ENCODE peak calls at places on chromosomes 3 and 15, in ten cellular contexts. Q is GF-D8; S is activated T-helper 1 cell treated with anti-CD3 and anti-CD28 coated beads, Interleukin-12 subunit alpha, Interleukin-12 subunit beta, Interleukin-2, Interleukin-4 antibody, amounts not matched to agents 30 ng/mL and 10 ng/mL and 1 ng/mL, durations not matched to agents 14 hours and 24 hours and 36 hours; O is GM10248; X is HS-5; D is glomerular endothelial cell; C is AG08395; J is NCI-H1436; I is stimulated activated CD4-positive, alpha-beta T cell treated with anti-CD3 and anti-CD28 coated beads, Interleukin-2, amount 100 ng/mL, for 48 hours; H is DMS 273 treated with DMSO at 0.1 percent for 48 hours. E is an unnamed sample.

GRCh38 chr3:51773529-51773928 is 5.5 kb downstream of the IQCF6 start:
- DNase-seq in J (no peak), S (no peak), H (no peak), C (no peak), X (no peak), Q (no peak), O (no peak), D (no peak), I (no peak), E (no peak)

GRCh38 chr3:161851941-161852566 is 355.4 kb downstream of the OTOL1 start:
- DNase-seq in O (peak), D (peak), H (no peak), S (peak), C (peak), Q (no peak), X (peak), I (peak), J (no peak), E (peak)

GRCh38 chr3:148642616-148643015 is 55.1 kb upstream of the AGTR1 start:
- DNase-seq in H (no peak), C (peak), O (no peak), S (no peak), I (no peak), J (no peak), Q (no peak), D (no peak), X (no peak), E (no peak)

GRCh38 chr15:37084602-37085001 is 15.7 kb downstream of the MEIS2 start:
- DNase-seq in I (no peak), S (no peak), H (no peak), D (no peak), C (no peak), O (no peak), Q (no peak), J (no peak), X (no peak), E (no peak)

GRCh38 chr15:90837052-90837621 is 31.3 kb upstream of the FURIN start:
- DNase-seq in Q (no peak), I (peak), H (no peak), X (no peak), O (no peak), J (no peak), D (no peak), C (no peak), S (no peak), E (no peak)

GRCh38 chr3:167203062-167203461 is 177.0 kb downstream of the ZBBX start:
- DNase-seq in O (no peak), X (no peak), S (no peak), H (no peak), C (no peak), J (no peak), Q (no peak), D (no peak), I (no peak), E (no peak)

GRCh38 chr15:44713006-44713966 is 2.0 kb downstream of the B2M start:
- DNase-seq in J (peak), C (peak), I (no peak), H (no peak), D (no peak), O (no peak), Q (no peak), S (no peak), X (no peak), E (no peak)

GRCh38 chr3:188286087-188286513 is 132.1 kb downstream of the LPP start:
- DNase-seq in X (peak), H (no peak), S (no peak), D (no peak), Q (no peak), I (no peak), J (no peak), C (peak), O (no peak), E (no peak)

GRCh38 chr3:57709559-57709958 is 16.7 kb upstream of the DENND6A start:
- DNase-seq in Q (no peak), X (no peak), C (no peak), I (no peak), S (no peak), D (no peak), H (no peak), O (no peak), J (no peak), E (no peak)